ENCODE peak calls at places on chromosomes 4 and X, in seven cellular contexts. V, B, Y, K, O, T and J are unnamed samples.

GRCh38 chrX:123267220-123267619 is 83.1 kb downstream of the GRIA3 start:
- DNase-seq in V (peak), B (no peak), Y (no peak), K (no peak), O (no peak), T (no peak), J (no peak)

GRCh38 chr4:185256444-185256843 is 47.0 kb downstream of the SNX25 start:
- DNase-seq in V (peak), B (no peak), Y (peak), K (no peak), O (no peak), T (no peak), J (no peak)

GRCh38 chr4:1477045-1477905 is 71.0 kb upstream of the NKX1-1 start:
- DNase-seq in V (no peak), B (no peak), Y (no peak), K (no peak), O (peak), T (no peak), J (no peak)

GRCh38 chr4:164716901-164717300 is 37.0 kb upstream of the SMIM31 start:
- DNase-seq in V (no peak), B (no peak), Y (no peak), K (no peak), O (no peak), T (no peak), J (no peak)

GRCh38 chr4:176195184-176195978 is at the start of gene SPATA4:
- DNase-seq in V (peak), B (peak), Y (peak), K (peak), O (peak), T (peak), J (no peak)

GRCh38 chrX:58051346-58051745 is 141.1 kb upstream of the ZXDA start:
- DNase-seq in V (no peak), B (no peak), Y (no peak), K (no peak), O (no peak), T (no peak), J (no peak)

GRCh38 chr4:24857996-24858395 is 54.8 kb downstream of the CCDC149 start:
- DNase-seq in V (peak), B (no peak), Y (no peak), K (peak), O (no peak), T (no peak), J (no peak)

GRCh38 chr4:36088542-36088941 is 155.8 kb downstream of the ARAP2 start:
- DNase-seq in V (no peak), B (no peak), Y (no peak), K (no peak), O (no peak), T (no peak), J (no peak)

GRCh38 chr4:89834486-89835209 is 2.3 kb downstream of the SNCA start:
- DNase-seq in V (no peak), B (no peak), Y (no peak), K (no peak), O (no peak), T (no peak), J (no peak)

GRCh38 chrX:78658851-78659744 is at the start of gene RTL3:
- DNase-seq in V (peak), B (no peak), Y (no peak), K (no peak), O (no peak), T (no peak), J (no peak)

GRCh38 chr4:111187108-111187507 is 564.2 kb upstream of the PITX2 start:
- DNase-seq in V (no peak), B (no peak), Y (no peak), K (no peak), O (no peak), T (no peak), J (no peak)

GRCh38 chr4:139014391-139015268 is 951 bp upstream of the NOCT start:
- DNase-seq in V (peak), B (no peak), Y (peak), K (no peak), O (peak), T (peak), J (no peak)

GRCh38 chrX:18422325-18422724 is 3.1 kb upstream of the CDKL5 start:
- DNase-seq in V (peak), B (no peak), Y (no peak), K (no peak), O (no peak), T (no peak), J (no peak)

GRCh38 chrX:123504047-123504446 is 228.8 kb downstream of the THOC2 start:
- DNase-seq in V (no peak), B (no peak), Y (no peak), K (no peak), O (no peak), T (no peak), J (no peak)

GRCh38 chr4:80196259-80197131 is 808 bp upstream of the PRDM8 start:
- DNase-seq in V (no peak), B (no peak), Y (no peak), K (no peak), O (no peak), T (no peak), J (no peak)
- H3K4me3 ChIP-seq in V (peak), B (peak), Y (no peak), K (peak), O (peak), T (no peak), J (peak)

GRCh38 chr4:76548704-76549103 is 113.7 kb downstream of the SHROOM3 start:
- DNase-seq in V (no peak), B (no peak), Y (no peak), K (no peak), O (no peak), T (peak), J (no peak)

GRCh38 chr4:76549765-76550164 is 114.7 kb downstream of the SHROOM3 start:
- DNase-seq in V (no peak), B (no peak), Y (no peak), K (no peak), O (no peak), T (no peak), J (no peak)

GRCh38 chr4:76545161-76545884 is 110.3 kb downstream of the SHROOM3 start:
- DNase-seq in V (no peak), B (no peak), Y (no peak), K (no peak), O (no peak), T (no peak), J (no peak)

GRCh38 chr4:76546282-76547166 is 111.5 kb downstream of the SHROOM3 start:
- DNase-seq in V (peak), B (no peak), Y (no peak), K (peak), O (no peak), T (peak), J (no peak)

GRCh38 chr4:76547167-76547760 is 112.2 kb downstream of the SHROOM3 start:
- DNase-seq in V (no peak), B (no peak), Y (no peak), K (no peak), O (no peak), T (no peak), J (no peak)
- H3K27ac ChIP-seq in V (peak), B (no peak), Y (no peak), K (peak), O (peak), T (no peak), J (no peak)

DNA sequence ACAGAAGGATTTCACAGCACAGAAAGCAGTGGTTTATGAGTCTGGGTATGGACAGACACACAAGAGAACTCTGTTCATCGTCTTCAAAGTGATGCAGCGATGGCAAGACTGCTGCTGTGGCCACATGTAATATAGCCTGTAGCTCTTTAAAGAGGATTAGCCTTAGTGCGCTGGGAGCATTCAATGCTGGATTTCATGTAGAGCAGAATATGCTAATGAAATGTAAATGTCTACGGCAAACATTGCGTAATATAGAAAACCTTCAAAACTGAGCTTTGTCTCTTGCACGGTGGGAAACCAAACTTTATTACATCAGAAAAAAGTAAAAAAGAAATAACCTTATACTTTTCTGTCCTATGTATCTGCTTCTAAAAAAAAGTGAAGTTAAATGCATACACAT is 42.9 kb downstream of the ALPK1 start:
- DNase-seq in V (no peak), B (no peak), Y (no peak), K (no peak), O (no peak), T (no peak), J (no peak)
- H3K4me3 ChIP-seq in V (no peak), B (no peak), Y (no peak), K (no peak), O (no peak), T (no peak), J (no peak)

GRCh38 chr4:57078685-57079521 is 31.3 kb downstream of the IGFBP7 start:
- DNase-seq in V (peak), B (no peak), Y (no peak), K (no peak), O (no peak), T (peak), J (no peak)
- H3K27ac ChIP-seq in V (peak), B (no peak), Y (peak), K (peak), O (no peak), T (no peak), J (peak)

DNA sequence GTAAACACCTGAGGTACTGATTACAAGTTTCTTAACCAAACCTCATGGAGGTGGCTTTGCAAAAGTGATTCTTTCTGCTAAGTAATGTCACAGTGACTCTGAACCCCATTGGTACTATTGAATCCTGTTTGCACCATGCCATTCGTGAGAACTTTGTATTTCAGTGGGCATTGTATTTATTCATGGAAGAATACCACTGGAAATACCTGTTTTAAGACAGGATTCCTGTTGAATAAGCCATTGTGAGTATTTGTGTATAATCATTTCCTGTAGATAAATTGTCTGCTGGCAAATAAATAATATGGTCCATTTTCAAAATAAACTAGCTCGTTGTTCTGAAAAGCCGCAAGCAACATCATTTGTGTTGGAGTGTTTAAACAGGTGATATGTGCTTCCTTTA is 136.4 kb upstream of the GUCY1A1 start:
- DNase-seq in V (no peak), B (no peak), Y (no peak), K (no peak), O (no peak), T (no peak), J (no peak)
- H3K4me3 ChIP-seq in V (no peak), B (no peak), Y (no peak), K (no peak), O (no peak), T (no peak), J (no peak)

GRCh38 chrX:46953137-46953527 is 40.9 kb downstream of the JADE3 start:
- DNase-seq in V (no peak), B (no peak), Y (no peak), K (no peak), O (no peak), T (no peak), J (no peak)
- H3K27ac ChIP-seq in V (no peak), B (peak), Y (no peak), K (no peak), O (no peak), T (no peak), J (no peak)

GRCh38 chr4:145885666-145886065 is 53.0 kb downstream of the ZNF827 start:
- DNase-seq in V (no peak), B (no peak), Y (no peak), K (no peak), O (no peak), T (no peak), J (no peak)

GRCh38 chr4:145888393-145888792 is 50.2 kb downstream of the ZNF827 start:
- DNase-seq in V (no peak), B (no peak), Y (no peak), K (no peak), O (no peak), T (no peak), J (no peak)

GRCh38 chr4:145887241-145887964 is 51.2 kb downstream of the ZNF827 start:
- DNase-seq in V (peak), B (no peak), Y (no peak), K (no peak), O (no peak), T (no peak), J (no peak)

GRCh38 chr4:145884775-145885174 is 53.8 kb downstream of the ZNF827 start:
- DNase-seq in V (no peak), B (no peak), Y (no peak), K (no peak), O (no peak), T (no peak), J (no peak)

GRCh38 chr4:145886871-145887240 is 51.8 kb downstream of the ZNF827 start:
- DNase-seq in V (no peak), B (no peak), Y (no peak), K (no peak), O (no peak), T (no peak), J (no peak)
- H3K4me3 ChIP-seq in V (no peak), B (no peak), Y (no peak), K (peak), O (no peak), T (no peak), J (no peak)